ENCODE peak calls at places on chromosomes 6 and 20, in eight cellular contexts. One of them, this sample, is unnamed.

GRCh38 chr20:17871181-17871580 is 97.4 kb downstream of the SNX5 start:
- DNase-seq in astrocyte of the spinal cord: no peak
- DNase-seq in GM19239: no peak
- DNase-seq in NT2/D1: peak; percentile 70
- DNase-seq in stimulated activated CD4-positive, alpha-beta T cell treated with anti-CD3 and anti-CD28 coated beads, Interleukin-2, amount 100 ng/mL, for 24 hours: no peak
- DNase-seq in M059J: peak; percentile 43
- DNase-seq in iPS DF 6.9: no peak
- DNase-seq in iris pigment epithelial cell: peak; percentile 42
- DNase-seq in this sample: no peak

GRCh38 chr6:24245275-24245674 is 112.6 kb downstream of the DCDC2 start:
- DNase-seq in astrocyte of the spinal cord: no peak
- DNase-seq in GM19239: no peak
- DNase-seq in NT2/D1: no peak
- DNase-seq in stimulated activated CD4-positive, alpha-beta T cell treated with anti-CD3 and anti-CD28 coated beads, Interleukin-2, amount 100 ng/mL, for 24 hours: no peak
- DNase-seq in M059J: peak; percentile 5
- DNase-seq in iPS DF 6.9: no peak
- DNase-seq in iris pigment epithelial cell: no peak
- DNase-seq in this sample: no peak

GRCh38 chr6:145032562-145032961 is 702.8 kb downstream of the EPM2A start:
- DNase-seq in astrocyte of the spinal cord: no peak
- DNase-seq in GM19239: no peak
- DNase-seq in NT2/D1: no peak
- DNase-seq in stimulated activated CD4-positive, alpha-beta T cell treated with anti-CD3 and anti-CD28 coated beads, Interleukin-2, amount 100 ng/mL, for 24 hours: no peak
- DNase-seq in M059J: no peak
- DNase-seq in iPS DF 6.9: no peak
- DNase-seq in iris pigment epithelial cell: no peak
- DNase-seq in this sample: no peak

GRCh38 chr6:50305660-50306059 is 255.9 kb upstream of the DEFB112 start:
- DNase-seq in astrocyte of the spinal cord: no peak
- DNase-seq in GM19239: no peak
- DNase-seq in NT2/D1: no peak
- DNase-seq in stimulated activated CD4-positive, alpha-beta T cell treated with anti-CD3 and anti-CD28 coated beads, Interleukin-2, amount 100 ng/mL, for 24 hours: no peak
- DNase-seq in M059J: peak; percentile 17
- DNase-seq in iPS DF 6.9: no peak
- DNase-seq in iris pigment epithelial cell: no peak
- DNase-seq in this sample: no peak

GRCh38 chr6:6725834-6726194 is 137.3 kb downstream of the LY86 start:
- DNase-seq in astrocyte of the spinal cord: no peak
- DNase-seq in GM19239: no peak
- DNase-seq in NT2/D1: no peak
- DNase-seq in stimulated activated CD4-positive, alpha-beta T cell treated with anti-CD3 and anti-CD28 coated beads, Interleukin-2, amount 100 ng/mL, for 24 hours: no peak
- DNase-seq in M059J: no peak
- DNase-seq in iPS DF 6.9: no peak
- DNase-seq in iris pigment epithelial cell: no peak
- DNase-seq in this sample: no peak

GRCh38 chr20:2468581-2469407 is 1.8 kb downstream of the SNRPB start:
- DNase-seq in astrocyte of the spinal cord: no peak
- DNase-seq in GM19239: no peak
- DNase-seq in NT2/D1: no peak
- DNase-seq in stimulated activated CD4-positive, alpha-beta T cell treated with anti-CD3 and anti-CD28 coated beads, Interleukin-2, amount 100 ng/mL, for 24 hours: no peak
- DNase-seq in M059J: peak; percentile 24
- DNase-seq in iPS DF 6.9: no peak
- DNase-seq in iris pigment epithelial cell: peak; percentile 21
- DNase-seq in this sample: no peak

GRCh38 chr6:155495011-155495768 is 39.6 kb upstream of the NOX3 start:
- DNase-seq in astrocyte of the spinal cord: peak; percentile 70
- DNase-seq in GM19239: no peak
- DNase-seq in NT2/D1: no peak
- DNase-seq in stimulated activated CD4-positive, alpha-beta T cell treated with anti-CD3 and anti-CD28 coated beads, Interleukin-2, amount 100 ng/mL, for 24 hours: no peak
- DNase-seq in M059J: peak; percentile 80
- DNase-seq in iPS DF 6.9: peak; percentile 29
- DNase-seq in iris pigment epithelial cell: peak; percentile 95
- DNase-seq in this sample: no peak

GRCh38 chr6:128327890-128328289 is 192.5 kb downstream of the PTPRK start:
- DNase-seq in astrocyte of the spinal cord: no peak
- DNase-seq in GM19239: no peak
- DNase-seq in NT2/D1: peak; percentile 15
- DNase-seq in stimulated activated CD4-positive, alpha-beta T cell treated with anti-CD3 and anti-CD28 coated beads, Interleukin-2, amount 100 ng/mL, for 24 hours: peak; percentile 2
- DNase-seq in M059J: peak; percentile 12
- DNase-seq in iPS DF 6.9: peak; percentile 29
- DNase-seq in iris pigment epithelial cell: peak; percentile 42
- DNase-seq in this sample: no peak

GRCh38 chr20:38001173-38001875 is 31.9 kb downstream of the TTI1 start:
- DNase-seq in astrocyte of the spinal cord: peak; percentile 72
- DNase-seq in GM19239: no peak
- DNase-seq in NT2/D1: no peak
- DNase-seq in stimulated activated CD4-positive, alpha-beta T cell treated with anti-CD3 and anti-CD28 coated beads, Interleukin-2, amount 100 ng/mL, for 24 hours: peak; percentile 3
- DNase-seq in M059J: peak; percentile 88
- DNase-seq in iPS DF 6.9: no peak
- DNase-seq in iris pigment epithelial cell: peak; percentile 87
- DNase-seq in this sample: no peak

GRCh38 chr6:11972270-11972669 is 39.8 kb upstream of the HIVEP1 start:
- DNase-seq in astrocyte of the spinal cord: no peak
- DNase-seq in GM19239: no peak
- DNase-seq in NT2/D1: no peak
- DNase-seq in stimulated activated CD4-positive, alpha-beta T cell treated with anti-CD3 and anti-CD28 coated beads, Interleukin-2, amount 100 ng/mL, for 24 hours: no peak
- DNase-seq in M059J: no peak
- DNase-seq in iPS DF 6.9: no peak
- DNase-seq in iris pigment epithelial cell: no peak
- DNase-seq in this sample: no peak

GRCh38 chr6:108598316-108598863 is 37.7 kb downstream of the FOXO3 start:
- DNase-seq in astrocyte of the spinal cord: peak; percentile 48
- DNase-seq in GM19239: no peak
- DNase-seq in NT2/D1: no peak
- DNase-seq in stimulated activated CD4-positive, alpha-beta T cell treated with anti-CD3 and anti-CD28 coated beads, Interleukin-2, amount 100 ng/mL, for 24 hours: no peak
- DNase-seq in M059J: peak; percentile 51
- DNase-seq in iPS DF 6.9: no peak
- DNase-seq in iris pigment epithelial cell: peak; percentile 70
- DNase-seq in this sample: no peak

GRCh38 chr6:80332013-80332412 is 225.5 kb downstream of the BCKDHB start:
- DNase-seq in astrocyte of the spinal cord: no peak
- DNase-seq in GM19239: no peak
- DNase-seq in NT2/D1: no peak
- DNase-seq in stimulated activated CD4-positive, alpha-beta T cell treated with anti-CD3 and anti-CD28 coated beads, Interleukin-2, amount 100 ng/mL, for 24 hours: no peak
- DNase-seq in M059J: no peak
- DNase-seq in iPS DF 6.9: no peak
- DNase-seq in iris pigment epithelial cell: no peak
- DNase-seq in this sample: no peak

GRCh38 chr6:155628315-155628714 is 172.7 kb upstream of the NOX3 start:
- DNase-seq in astrocyte of the spinal cord: no peak
- DNase-seq in GM19239: no peak
- DNase-seq in NT2/D1: no peak
- DNase-seq in stimulated activated CD4-positive, alpha-beta T cell treated with anti-CD3 and anti-CD28 coated beads, Interleukin-2, amount 100 ng/mL, for 24 hours: peak; percentile 40
- DNase-seq in M059J: no peak
- DNase-seq in iPS DF 6.9: no peak
- DNase-seq in iris pigment epithelial cell: no peak
- DNase-seq in this sample: no peak

GRCh38 chr6:41503841-41504525 is 42.2 kb upstream of the FOXP4 start:
- DNase-seq in astrocyte of the spinal cord: peak; percentile 67
- DNase-seq in GM19239: peak; percentile 45
- DNase-seq in NT2/D1: no peak
- DNase-seq in stimulated activated CD4-positive, alpha-beta T cell treated with anti-CD3 and anti-CD28 coated beads, Interleukin-2, amount 100 ng/mL, for 24 hours: peak; percentile 15
- DNase-seq in M059J: peak; percentile 76
- DNase-seq in iPS DF 6.9: no peak
- DNase-seq in iris pigment epithelial cell: peak; percentile 57
- DNase-seq in this sample: no peak

GRCh38 chr6:122580731-122581130 is 29.5 kb upstream of the PKIB start:
- DNase-seq in astrocyte of the spinal cord: no peak
- DNase-seq in GM19239: no peak
- DNase-seq in NT2/D1: no peak
- DNase-seq in stimulated activated CD4-positive, alpha-beta T cell treated with anti-CD3 and anti-CD28 coated beads, Interleukin-2, amount 100 ng/mL, for 24 hours: no peak
- DNase-seq in M059J: peak; percentile 17
- DNase-seq in iPS DF 6.9: no peak
- DNase-seq in iris pigment epithelial cell: peak; percentile 9
- DNase-seq in this sample: no peak

GRCh38 chr6:145199961-145200360 is 535.4 kb downstream of the EPM2A start:
- DNase-seq in astrocyte of the spinal cord: peak; percentile 14
- DNase-seq in GM19239: no peak
- DNase-seq in NT2/D1: no peak
- DNase-seq in stimulated activated CD4-positive, alpha-beta T cell treated with anti-CD3 and anti-CD28 coated beads, Interleukin-2, amount 100 ng/mL, for 24 hours: no peak
- DNase-seq in M059J: peak; percentile 36
- DNase-seq in iPS DF 6.9: no peak
- DNase-seq in iris pigment epithelial cell: peak; percentile 51
- DNase-seq in this sample: no peak

GRCh38 chr6:133170602-133171001 is 70.6 kb upstream of the EYA4 start:
- DNase-seq in astrocyte of the spinal cord: no peak
- DNase-seq in GM19239: no peak
- DNase-seq in NT2/D1: no peak
- DNase-seq in stimulated activated CD4-positive, alpha-beta T cell treated with anti-CD3 and anti-CD28 coated beads, Interleukin-2, amount 100 ng/mL, for 24 hours: no peak
- DNase-seq in M059J: peak; percentile 55
- DNase-seq in iPS DF 6.9: no peak
- DNase-seq in iris pigment epithelial cell: peak; percentile 26
- DNase-seq in this sample: no peak

GRCh38 chr20:9323622-9324021 is 190.8 kb upstream of the LAMP5 start:
- DNase-seq in astrocyte of the spinal cord: no peak
- DNase-seq in GM19239: no peak
- DNase-seq in NT2/D1: no peak
- DNase-seq in stimulated activated CD4-positive, alpha-beta T cell treated with anti-CD3 and anti-CD28 coated beads, Interleukin-2, amount 100 ng/mL, for 24 hours: no peak
- DNase-seq in M059J: no peak
- DNase-seq in iPS DF 6.9: peak; percentile 16
- DNase-seq in iris pigment epithelial cell: no peak
- DNase-seq in this sample: no peak

GRCh38 chr20:41738584-41739193 is 120.5 kb upstream of the CHD6 start:
- DNase-seq in astrocyte of the spinal cord: peak; percentile 44
- DNase-seq in GM19239: peak; percentile 22
- DNase-seq in NT2/D1: peak; percentile 56
- DNase-seq in stimulated activated CD4-positive, alpha-beta T cell treated with anti-CD3 and anti-CD28 coated beads, Interleukin-2, amount 100 ng/mL, for 24 hours: peak; percentile 54
- DNase-seq in M059J: peak; percentile 50
- DNase-seq in iPS DF 6.9: no peak
- DNase-seq in iris pigment epithelial cell: peak; percentile 48
- DNase-seq in this sample: no peak

GRCh38 chr20:41034239-41034638 is 5.6 kb downstream of the TOP1 start:
- DNase-seq in astrocyte of the spinal cord: no peak
- DNase-seq in GM19239: no peak
- DNase-seq in NT2/D1: no peak
- DNase-seq in stimulated activated CD4-positive, alpha-beta T cell treated with anti-CD3 and anti-CD28 coated beads, Interleukin-2, amount 100 ng/mL, for 24 hours: no peak
- DNase-seq in M059J: no peak
- DNase-seq in iPS DF 6.9: no peak
- DNase-seq in iris pigment epithelial cell: no peak
- DNase-seq in this sample: no peak

GRCh38 chr6:85677243-85677956 is 34.7 kb upstream of the SYNCRIP start:
- DNase-seq in astrocyte of the spinal cord: peak; percentile 37
- DNase-seq in GM19239: no peak
- DNase-seq in NT2/D1: no peak
- DNase-seq in stimulated activated CD4-positive, alpha-beta T cell treated with anti-CD3 and anti-CD28 coated beads, Interleukin-2, amount 100 ng/mL, for 24 hours: no peak
- DNase-seq in M059J: peak; percentile 60
- DNase-seq in iPS DF 6.9: no peak
- DNase-seq in iris pigment epithelial cell: no peak
- DNase-seq in this sample: no peak

GRCh38 chr6:31356946-31357466 is at the start of gene HLA-B:
- DNase-seq in astrocyte of the spinal cord: peak; percentile 71
- DNase-seq in GM19239: peak; percentile 28
- DNase-seq in NT2/D1: peak; percentile 39
- DNase-seq in stimulated activated CD4-positive, alpha-beta T cell treated with anti-CD3 and anti-CD28 coated beads, Interleukin-2, amount 100 ng/mL, for 24 hours: peak; percentile 77
- DNase-seq in M059J: peak; percentile 97
- DNase-seq in iPS DF 6.9: peak; percentile 54
- DNase-seq in iris pigment epithelial cell: peak; percentile 85
- DNase-seq in this sample: peak; percentile 84

GRCh38 chr20:63332488-63333240 is 28.5 kb downstream of the CHRNA4 start:
- DNase-seq in astrocyte of the spinal cord: no peak
- DNase-seq in GM19239: no peak
- DNase-seq in NT2/D1: no peak
- DNase-seq in stimulated activated CD4-positive, alpha-beta T cell treated with anti-CD3 and anti-CD28 coated beads, Interleukin-2, amount 100 ng/mL, for 24 hours: no peak
- DNase-seq in M059J: no peak
- DNase-seq in iPS DF 6.9: no peak
- DNase-seq in iris pigment epithelial cell: no peak
- DNase-seq in this sample: no peak

GRCh38 chr20:3919352-3919751 is 30.2 kb downstream of the PANK2 start:
- DNase-seq in astrocyte of the spinal cord: no peak
- DNase-seq in GM19239: no peak
- DNase-seq in NT2/D1: no peak
- DNase-seq in stimulated activated CD4-positive, alpha-beta T cell treated with anti-CD3 and anti-CD28 coated beads, Interleukin-2, amount 100 ng/mL, for 24 hours: no peak
- DNase-seq in M059J: no peak
- DNase-seq in iPS DF 6.9: no peak
- DNase-seq in iris pigment epithelial cell: peak; percentile 77
- DNase-seq in this sample: no peak

GRCh38 chr20:43949741-43950618 is 35.3 kb downstream of the TOX2 start:
- DNase-seq in astrocyte of the spinal cord: no peak
- DNase-seq in GM19239: peak; percentile 41
- DNase-seq in NT2/D1: no peak
- DNase-seq in stimulated activated CD4-positive, alpha-beta T cell treated with anti-CD3 and anti-CD28 coated beads, Interleukin-2, amount 100 ng/mL, for 24 hours: peak; percentile 77
- DNase-seq in M059J: peak; percentile 92
- DNase-seq in iPS DF 6.9: no peak
- DNase-seq in iris pigment epithelial cell: peak; percentile 61
- DNase-seq in this sample: peak; percentile 93

GRCh38 chr6:150237626-150238025 is 94.8 kb downstream of the PPP1R14C start:
- DNase-seq in astrocyte of the spinal cord: no peak
- DNase-seq in GM19239: no peak
- DNase-seq in NT2/D1: no peak
- DNase-seq in stimulated activated CD4-positive, alpha-beta T cell treated with anti-CD3 and anti-CD28 coated beads, Interleukin-2, amount 100 ng/mL, for 24 hours: no peak
- DNase-seq in M059J: no peak
- DNase-seq in iPS DF 6.9: no peak
- DNase-seq in iris pigment epithelial cell: no peak
- DNase-seq in this sample: no peak

GRCh38 chr20:51918561-51918960 is 116.2 kb upstream of the SALL4 start:
- DNase-seq in astrocyte of the spinal cord: no peak
- DNase-seq in GM19239: no peak
- DNase-seq in NT2/D1: no peak
- DNase-seq in stimulated activated CD4-positive, alpha-beta T cell treated with anti-CD3 and anti-CD28 coated beads, Interleukin-2, amount 100 ng/mL, for 24 hours: no peak
- DNase-seq in M059J: no peak
- DNase-seq in iPS DF 6.9: no peak
- DNase-seq in iris pigment epithelial cell: no peak
- DNase-seq in this sample: no peak

GRCh38 chr6:29769336-29769735 is 46.1 kb downstream of the HLA-F start:
- DNase-seq in astrocyte of the spinal cord: no peak
- DNase-seq in GM19239: no peak
- DNase-seq in NT2/D1: no peak
- DNase-seq in stimulated activated CD4-positive, alpha-beta T cell treated with anti-CD3 and anti-CD28 coated beads, Interleukin-2, amount 100 ng/mL, for 24 hours: no peak
- DNase-seq in M059J: peak; percentile 38
- DNase-seq in iPS DF 6.9: no peak
- DNase-seq in iris pigment epithelial cell: no peak
- DNase-seq in this sample: no peak

GRCh38 chr20:64144144-64144912 is 19.9 kb upstream of the MYT1 start:
- DNase-seq in astrocyte of the spinal cord: no peak
- DNase-seq in GM19239: no peak
- DNase-seq in NT2/D1: no peak
- DNase-seq in stimulated activated CD4-positive, alpha-beta T cell treated with anti-CD3 and anti-CD28 coated beads, Interleukin-2, amount 100 ng/mL, for 24 hours: no peak
- DNase-seq in M059J: no peak
- DNase-seq in iPS DF 6.9: no peak
- DNase-seq in iris pigment epithelial cell: no peak
- DNase-seq in this sample: no peak

GRCh38 chr20:19828233-19828632 is 70.2 kb downstream of the RIN2 start:
- DNase-seq in astrocyte of the spinal cord: peak; percentile 59
- DNase-seq in GM19239: peak; percentile 50
- DNase-seq in NT2/D1: no peak
- DNase-seq in stimulated activated CD4-positive, alpha-beta T cell treated with anti-CD3 and anti-CD28 coated beads, Interleukin-2, amount 100 ng/mL, for 24 hours: peak; percentile 19
- DNase-seq in M059J: peak; percentile 91
- DNase-seq in iPS DF 6.9: no peak
- DNase-seq in iris pigment epithelial cell: peak; percentile 83
- DNase-seq in this sample: peak; percentile 45

GRCh38 chr6:37319156-37319555 is 34.6 kb upstream of the RNF8 start:
- DNase-seq in astrocyte of the spinal cord: no peak
- DNase-seq in GM19239: no peak
- DNase-seq in NT2/D1: no peak
- DNase-seq in stimulated activated CD4-positive, alpha-beta T cell treated with anti-CD3 and anti-CD28 coated beads, Interleukin-2, amount 100 ng/mL, for 24 hours: no peak
- DNase-seq in M059J: no peak
- DNase-seq in iPS DF 6.9: no peak
- DNase-seq in iris pigment epithelial cell: no peak
- DNase-seq in this sample: no peak

GRCh38 chr6:54617730-54618129 is 228.8 kb upstream of the FAM83B start:
- DNase-seq in astrocyte of the spinal cord: peak; percentile 83
- DNase-seq in GM19239: no peak
- DNase-seq in NT2/D1: no peak
- DNase-seq in stimulated activated CD4-positive, alpha-beta T cell treated with anti-CD3 and anti-CD28 coated beads, Interleukin-2, amount 100 ng/mL, for 24 hours: no peak
- DNase-seq in M059J: peak; percentile 85
- DNase-seq in iPS DF 6.9: no peak
- DNase-seq in iris pigment epithelial cell: peak; percentile 74
- DNase-seq in this sample: no peak

GRCh38 chr20:10524034-10524476 is 89.0 kb downstream of the SLX4IP start:
- DNase-seq in astrocyte of the spinal cord: peak; percentile 67
- DNase-seq in GM19239: no peak
- DNase-seq in NT2/D1: peak; percentile 15
- DNase-seq in stimulated activated CD4-positive, alpha-beta T cell treated with anti-CD3 and anti-CD28 coated beads, Interleukin-2, amount 100 ng/mL, for 24 hours: no peak
- DNase-seq in M059J: no peak
- DNase-seq in iPS DF 6.9: peak; percentile 45
- DNase-seq in iris pigment epithelial cell: no peak
- DNase-seq in this sample: no peak

GRCh38 chr6:17851720-17852161 is 135.7 kb downstream of the KIF13A start:
- DNase-seq in astrocyte of the spinal cord: peak; percentile 62
- DNase-seq in GM19239: no peak
- DNase-seq in NT2/D1: no peak
- DNase-seq in stimulated activated CD4-positive, alpha-beta T cell treated with anti-CD3 and anti-CD28 coated beads, Interleukin-2, amount 100 ng/mL, for 24 hours: no peak
- DNase-seq in M059J: no peak
- DNase-seq in iPS DF 6.9: no peak
- DNase-seq in iris pigment epithelial cell: peak; percentile 75
- DNase-seq in this sample: no peak

This sample was measured in NK-92 treated with Interleukin-12 subunit alpha and Interleukin-12 subunit beta, amount 100 ng/mL, for 24 hours.